ENCODE peak calls at places on chromosomes 16 and 17, in nine cellular contexts. F is Ammon's horn; E is central memory CD4-positive, alpha-beta T cell; M is activated T-cell treated with anti-CD3 and anti-CD28 coated beads, Interleukin-2, amount 50 U/mL, for 48 hours; N is ovary; X is nucleus accumbens; Q is astrocyte of the cerebellum; W is psoas muscle; V is non-pigmented ciliary epithelial cell. H is an unnamed sample.

GRCh38 chr17:17672453-17673368 is 8.5 kb upstream of the RAI1 start:
- DNase-seq in M (no peak), Q (no peak), E (no peak), W (peak; percentile 15), V (no peak), F (no peak), X (no peak), N (no peak), H (no peak)

GRCh38 chr16:4769306-4769638 is 2.3 kb upstream of the ZNF500 start:
- DNase-seq in W (no peak), V (no peak), E (no peak), F (no peak), X (no peak), M (no peak), N (no peak), Q (no peak), H (no peak)

GRCh38 chr17:50428831-50429424 is 2.9 kb downstream of the ACSF2 start:
- DNase-seq in M (no peak), E (no peak), X (no peak), W (no peak), Q (no peak), F (no peak), V (no peak), N (no peak), H (no peak)

GRCh38 chr16:73365010-73365409 is 317.1 kb upstream of the ZFHX3 start:
- DNase-seq in E (no peak), F (no peak), N (peak; percentile 22), X (no peak), V (peak; percentile 1), M (no peak), W (no peak), Q (no peak), H (no peak)

GRCh38 chr17:6701719-6702118 is 11.4 kb downstream of the SLC13A5 start:
- DNase-seq in F (no peak), Q (no peak), W (no peak), V (no peak), M (peak; percentile 63), X (no peak), E (no peak), N (peak; percentile 28), H (peak; percentile 58)

GRCh38 chr17:42866631-42867575 is 15.9 kb downstream of the AOC3 start:
- DNase-seq in E (no peak), W (no peak), N (no peak), V (no peak), F (no peak), M (no peak), Q (no peak), X (no peak), H (no peak)

GRCh38 chr17:81043725-81044427 is 8.9 kb downstream of the BAIAP2 start:
- DNase-seq in F (no peak), Q (peak; percentile 59), W (no peak), M (no peak), V (no peak), X (no peak), E (no peak), N (no peak), H (no peak)

GRCh38 chr16:78988361-78988992 is 612.1 kb downstream of the MAF start:
- DNase-seq in F (no peak), W (no peak), M (no peak), N (no peak), V (no peak), E (no peak), Q (no peak), X (no peak), H (no peak)

GRCh38 chr16:72427001-72427785 is 255.2 kb upstream of the PMFBP1 start:
- DNase-seq in X (peak; percentile 57), N (no peak), V (no peak), E (no peak), W (no peak), M (no peak), F (peak; percentile 83), Q (no peak), H (no peak)

GRCh38 chr16:49499018-49499785 is 125.6 kb downstream of the C16orf78 start:
- DNase-seq in W (peak; percentile 46), V (no peak), X (no peak), M (no peak), F (peak; percentile 49), E (no peak), Q (no peak), N (no peak), H (peak; percentile 45)

GRCh38 chr17:16352838-16353701 is at the start of gene CENPV:
- DNase-seq in X (peak; percentile 63), V (no peak), W (peak; percentile 65), N (peak; percentile 48), E (peak; percentile 53), M (peak; percentile 78), F (peak; percentile 27), Q (no peak), H (peak; percentile 64)

GRCh38 chr17:34254651-34255380 is at the start of gene CCL2:
- DNase-seq in W (peak; percentile 62), X (no peak), M (no peak), Q (no peak), F (peak; percentile 80), E (no peak), V (no peak), N (peak; percentile 75), H (peak; percentile 85)

GRCh38 chr17:36209575-36209974 is 1.3 kb upstream of the CCL4L2 start:
- DNase-seq in F (no peak), Q (no peak), V (no peak), E (no peak), N (no peak), M (no peak), X (no peak), W (no peak), H (no peak)

GRCh38 chr16:85220125-85220839 is 108.0 kb upstream of the CIBAR2 start:
- DNase-seq in F (peak; percentile 78), Q (no peak), N (peak; percentile 77), W (peak; percentile 93), V (no peak), M (no peak), E (no peak), X (no peak), H (no peak)

GRCh38 chr17:39139137-39139516 is 12.3 kb downstream of the PLXDC1 start:
- DNase-seq in E (no peak), F (no peak), N (no peak), X (no peak), V (peak; percentile 60), Q (no peak), M (no peak), W (no peak), H (no peak)

GRCh38 chr16:734981-735881 is 5.6 kb downstream of the CIAO3 start:
- DNase-seq in F (no peak), E (no peak), X (no peak), M (peak; percentile 42), V (no peak), N (no peak), Q (no peak), W (no peak), H (no peak)

GRCh38 chr16:81446318-81447275 is 2.0 kb downstream of the CMIP start:
- DNase-seq in F (peak; percentile 39), W (no peak), N (no peak), X (no peak), E (no peak), V (no peak), Q (no peak), M (peak; percentile 35), H (no peak)

GRCh38 chr17:34398990-34399389 is 36.0 kb upstream of the CCL1 start:
- DNase-seq in F (peak; percentile 47), V (no peak), W (no peak), E (no peak), X (no peak), M (no peak), N (no peak), Q (no peak), H (no peak)

GRCh38 chr16:89081556-89081955 is 12.1 kb upstream of the ACSF3 start:
- DNase-seq in N (no peak), F (no peak), W (no peak), X (no peak), V (no peak), Q (no peak), M (no peak), E (no peak), H (no peak)

GRCh38 chr16:2532494-2533141 is 1.4 kb upstream of the CEMP1 start:
- DNase-seq in X (peak; percentile 39), N (peak; percentile 85), M (peak; percentile 73), V (no peak), E (peak; percentile 74), F (peak; percentile 64), W (peak; percentile 78), Q (no peak), H (peak; percentile 87)

GRCh38 chr17:67132366-67132765 is 88.0 kb downstream of the CACNG1 start:
- DNase-seq in W (no peak), X (no peak), Q (no peak), M (no peak), F (no peak), E (no peak), V (no peak), N (no peak), H (no peak)

GRCh38 chr17:31787082-31787481 is 72.0 kb downstream of the COPRS start:
- DNase-seq in W (no peak), N (no peak), X (no peak), V (no peak), E (no peak), M (no peak), Q (no peak), F (no peak), H (no peak)

GRCh38 chr16:66334856-66335255 is 31.6 kb upstream of the CDH5 start:
- DNase-seq in W (no peak), Q (no peak), N (no peak), M (no peak), V (no peak), F (peak; percentile 53), X (no peak), E (no peak), H (no peak)

GRCh38 chr17:47119746-47120520 is 69.2 kb downstream of the CDC27 start:
- DNase-seq in F (no peak), E (no peak), V (peak; percentile 41), N (no peak), X (no peak), Q (peak; percentile 51), W (no peak), M (no peak), H (no peak)

GRCh38 chr17:81464586-81464985 is 48.0 kb downstream of the ACTG1 start:
- DNase-seq in F (no peak), E (no peak), W (no peak), N (no peak), X (no peak), M (no peak), Q (no peak), V (no peak), H (no peak)

GRCh38 chr17:17151055-17151454 is 55.1 kb downstream of the PLD6 start:
- DNase-seq in V (peak; percentile 68), F (no peak), N (no peak), Q (peak; percentile 65), W (no peak), E (no peak), M (peak; percentile 37), X (no peak), H (no peak)

GRCh38 chr16:29877266-29877961 is 14.4 kb upstream of the CDIPT start:
- DNase-seq in M (peak; percentile 77), W (no peak), F (peak; percentile 37), Q (no peak), N (no peak), V (no peak), X (no peak), E (peak; percentile 33), H (no peak)

GRCh38 chr16:12144355-12144754 is 167.8 kb downstream of the SNX29 start:
- DNase-seq in V (no peak), F (no peak), Q (no peak), E (no peak), X (no peak), N (no peak), M (no peak), W (no peak), H (no peak)

GRCh38 chr16:22683730-22684280 is 130.2 kb upstream of the HS3ST2 start:
- DNase-seq in N (no peak), E (no peak), F (no peak), V (no peak), X (no peak), W (no peak), Q (no peak), M (no peak), H (peak; percentile 65)

GRCh38 chr16:70642633-70643032 is 3.7 kb upstream of the IL34 start:
- DNase-seq in X (no peak), F (no peak), M (no peak), N (no peak), Q (no peak), E (no peak), V (no peak), W (no peak), H (no peak)

GRCh38 chr16:3829631-3830536 is 50.6 kb downstream of the CREBBP start:
- DNase-seq in Q (no peak), F (no peak), M (no peak), W (no peak), E (no peak), N (no peak), V (no peak), X (no peak), H (no peak)